ENCODE peak calls at places on chromosomes 12 and 14, in nine cellular contexts. I is activated naive CD8-positive, alpha-beta T cell treated with anti-CD3 and anti-CD28 coated beads for 36 hours; O is CD8-positive, alpha-beta memory T cell; E is RCC 7860; G is gastrocnemius medialis; H is T1000; R is SK-N-DZ; L is T-helper 1 cell; U is caudate nucleus. M is an unnamed sample.

GRCh38 chr12:4432878-4433820 is 12.5 kb downstream of the FGF6 start:
- DNase-seq in I (no peak), O (no peak), E (no peak), G (peak; percentile 71), H (no peak), R (no peak), L (no peak), U (no peak), M (no peak)

GRCh38 chr12:42893196-42893595 is 303.6 kb upstream of the PRICKLE1 start:
- DNase-seq in I (no peak), O (no peak), E (no peak), G (no peak), H (no peak), R (no peak), L (no peak), U (peak; percentile 26), M (no peak)

GRCh38 chr14:103031956-103032355 is 25.4 kb downstream of the CDC42BPB start:
- DNase-seq in I (no peak), O (no peak), E (no peak), G (no peak), H (no peak), R (peak; percentile 21), L (no peak), U (no peak), M (no peak)

GRCh38 chr14:104794641-104795467 is 694 bp downstream of the AKT1 start:
- DNase-seq in I (peak; percentile 52), O (no peak), E (no peak), G (no peak), H (no peak), R (no peak), L (peak; percentile 36), U (no peak), M (no peak)

GRCh38 chr12:19757317-19757877 is 318.1 kb downstream of the AEBP2 start:
- DNase-seq in I (no peak), O (no peak), E (peak; percentile 24), G (no peak), H (no peak), R (peak; percentile 50), L (no peak), U (no peak), M (no peak)

GRCh38 chr12:70733385-70733784 is 96.2 kb upstream of the PTPRB start:
- DNase-seq in I (no peak), O (no peak), E (peak; percentile 37), G (no peak), H (no peak), R (peak; percentile 80), L (no peak), U (peak; percentile 65), M (no peak)

GRCh38 chr12:130677957-130678558 is 38.0 kb downstream of the RIMBP2 start:
- DNase-seq in I (no peak), O (no peak), E (no peak), G (no peak), H (no peak), R (no peak), L (no peak), U (no peak), M (no peak)

GRCh38 chr12:13000935-13001724 is 1.1 kb upstream of the HEBP1 start:
- DNase-seq in I (peak; percentile 50), O (peak; percentile 57), E (no peak), G (no peak), H (peak; percentile 55), R (peak; percentile 62), L (peak; percentile 23), U (peak; percentile 65), M (no peak)

GRCh38 chr12:20963762-20964161 is 153.3 kb downstream of the SLCO1B3 start:
- DNase-seq in I (no peak), O (no peak), E (no peak), G (no peak), H (no peak), R (no peak), L (no peak), U (no peak), M (no peak)

GRCh38 chr14:95061317-95062093 is 95.8 kb downstream of the DICER1 start:
- DNase-seq in I (no peak), O (no peak), E (no peak), G (no peak), H (no peak), R (no peak), L (no peak), U (no peak), M (no peak)

GRCh38 chr14:99201351-99202073 is 70.5 kb downstream of the BCL11B start:
- DNase-seq in I (no peak), O (no peak), E (no peak), G (no peak), H (no peak), R (no peak), L (no peak), U (no peak), M (no peak)

GRCh38 chr12:84172823-84173424 is 739.7 kb downstream of the SLC6A15 start:
- DNase-seq in I (no peak), O (no peak), E (no peak), G (no peak), H (no peak), R (no peak), L (no peak), U (no peak), M (no peak)

GRCh38 chr14:101444116-101444515 is 117.2 kb upstream of the DIO3 start:
- DNase-seq in I (no peak), O (no peak), E (peak; percentile 54), G (no peak), H (peak; percentile 60), R (no peak), L (no peak), U (no peak), M (no peak)

GRCh38 chr12:54421175-54421872 is 2.3 kb upstream of the ITGA5 start:
- DNase-seq in I (no peak), O (no peak), E (no peak), G (peak; percentile 73), H (no peak), R (no peak), L (no peak), U (no peak), M (no peak)

GRCh38 chr12:125157177-125157576 is 91.9 kb downstream of the AACS start:
- DNase-seq in I (no peak), O (no peak), E (no peak), G (no peak), H (no peak), R (no peak), L (no peak), U (no peak), M (no peak)

GRCh38 chr12:78490841-78491240 is 373.7 kb upstream of the SYT1 start:
- DNase-seq in I (no peak), O (no peak), E (no peak), G (no peak), H (no peak), R (no peak), L (no peak), U (no peak), M (no peak)

GRCh38 chr14:61564623-61565091 is 130.7 kb upstream of the HIF1A start:
- DNase-seq in I (no peak), O (no peak), E (peak; percentile 97), G (no peak), H (peak; percentile 80), R (no peak), L (no peak), U (no peak), M (no peak)

GRCh38 chr14:63910593-63911363 is 58.0 kb downstream of the SYNE2 start:
- DNase-seq in I (no peak), O (no peak), E (no peak), G (no peak), H (no peak), R (no peak), L (no peak), U (no peak), M (no peak)

GRCh38 chr14:54310151-54310851 is 86.5 kb upstream of the CDKN3 start:
- DNase-seq in I (no peak), O (no peak), E (no peak), G (no peak), H (no peak), R (no peak), L (no peak), U (no peak), M (no peak)

GRCh38 chr12:10636611-10637010 is 23.2 kb upstream of the MAGOHB start:
- DNase-seq in I (no peak), O (no peak), E (no peak), G (no peak), H (no peak), R (no peak), L (no peak), U (no peak), M (no peak)

GRCh38 chr14:99602054-99602787 is 1.8 kb downstream of the CCDC85C start:
- DNase-seq in I (no peak), O (no peak), E (peak; percentile 7), G (no peak), H (no peak), R (no peak), L (no peak), U (no peak), M (no peak)